ENCODE peak calls at places on chromosomes 6 and 20, in six cellular contexts. Q is IMR-90, D is neuronal stem cell, C is H1, G is H9, S is mesendoderm. I is an unnamed sample.

GRCh38 chr20:24507182-24507853 is 37.9 kb downstream of the SYNDIG1 start:
- DNase-seq in D (no peak), C (no peak), Q (no peak), G (no peak), S (peak), I (no peak)

GRCh38 chr6:38443341-38443740 is 196.4 kb downstream of the BTBD9 start:
- DNase-seq in D (no peak), Q (no peak), S (peak), C (no peak), G (no peak), I (peak)

GRCh38 chr20:53037621-53038020 is 65.5 kb downstream of the TSHZ2 start:
- DNase-seq in C (no peak), S (no peak), G (no peak), Q (no peak), D (no peak), I (no peak)

GRCh38 chr20:47992021-47992467 is 206.8 kb upstream of the SULF2 start:
- DNase-seq in D (no peak), S (peak), C (no peak), Q (no peak), G (peak), I (no peak)

GRCh38 chr6:73234732-73235131 is 9.4 kb upstream of the KHDC1L start:
- DNase-seq in Q (peak), D (no peak), C (no peak), S (no peak), G (no peak), I (peak)

GRCh38 chr6:55449219-55449618 is 122.0 kb downstream of the GFRAL start:
- DNase-seq in C (no peak), G (peak), S (peak), Q (no peak), D (no peak), I (no peak)

GRCh38 chr6:56716229-56716628 is 73.5 kb upstream of the DST start:
- DNase-seq in S (no peak), Q (peak), G (no peak), C (no peak), D (no peak), I (no peak)

GRCh38 chr6:160139420-160139851 is 17.8 kb downstream of the SLC22A1 start:
- DNase-seq in D (no peak), G (no peak), Q (peak), C (no peak), S (peak), I (peak)

GRCh38 chr6:85402922-85403321 is 47.0 kb upstream of the NT5E start:
- DNase-seq in S (no peak), C (no peak), Q (no peak), G (no peak), D (no peak), I (no peak)

GRCh38 chr6:26268659-26269402 is 96.2 kb upstream of the BTN3A2 start:
- DNase-seq in C (no peak), Q (peak), S (peak), G (peak), D (peak), I (peak)

GRCh38 chr20:25278636-25279361 is 30.9 kb downstream of the PYGB start:
- DNase-seq in D (no peak), S (no peak), Q (no peak), G (no peak), C (no peak), I (no peak)

GRCh38 chr6:35391240-35391968 is 49.0 kb downstream of the PPARD start:
- DNase-seq in G (no peak), C (no peak), S (no peak), D (no peak), Q (peak), I (peak)

GRCh38 chr6:18328549-18328922 is 58.6 kb upstream of the RNF144B start:
- DNase-seq in Q (no peak), C (no peak), G (no peak), D (no peak), S (no peak), I (no peak)

GRCh38 chr6:31576897-31577341 is 1.6 kb downstream of the TNF start:
- DNase-seq in D (no peak), C (no peak), G (no peak), S (no peak), Q (no peak), I (no peak)

GRCh38 chr20:16775961-16776360 is 27.8 kb downstream of the OTOR start:
- DNase-seq in C (no peak), Q (no peak), D (no peak), G (no peak), S (no peak), I (no peak)

GRCh38 chr6:37845026-37845911 is 25.7 kb downstream of the ZFAND3 start:
- DNase-seq in D (no peak), G (no peak), C (no peak), S (no peak), Q (no peak), I (no peak)

GRCh38 chr20:11204926-11205768 is 531.3 kb upstream of the JAG1 start:
- DNase-seq in G (peak), C (peak), D (peak), Q (peak), S (peak), I (peak)

GRCh38 chr6:160227769-160228161 is 30.9 kb downstream of the SLC22A2 start:
- DNase-seq in C (no peak), S (peak), G (no peak), Q (no peak), D (no peak), I (no peak)

GRCh38 chr20:36210561-36210960 is 25.7 kb upstream of the AAR2 start:
- DNase-seq in G (no peak), C (no peak), S (no peak), Q (no peak), D (no peak), I (no peak)

GRCh38 chr6:41028618-41029486 is 10.2 kb downstream of the UNC5CL start:
- DNase-seq in D (no peak), G (peak), Q (no peak), S (peak), C (no peak), I (no peak)

GRCh38 chr20:20410678-20411077 is 42.8 kb downstream of the INSM1 start:
- DNase-seq in C (peak), Q (no peak), G (peak), D (peak), S (peak), I (no peak)

GRCh38 chr6:15062311-15063252 is 183.3 kb upstream of the JARID2 start:
- DNase-seq in C (no peak), D (no peak), Q (peak), G (no peak), S (no peak), I (peak)

GRCh38 chr6:161919711-161920110 is 645.9 kb upstream of the AGPAT4 start:
- DNase-seq in D (no peak), G (no peak), S (no peak), C (no peak), Q (no peak), I (no peak)

GRCh38 chr6:28522594-28523557 is 2.8 kb upstream of the GPX5 start:
- DNase-seq in Q (no peak), C (no peak), G (no peak), S (peak), D (no peak), I (no peak)

GRCh38 chr6:134533991-134534390 is 216.1 kb upstream of the SGK1 start:
- DNase-seq in C (no peak), D (no peak), Q (no peak), S (no peak), G (no peak), I (no peak)

GRCh38 chr6:164148789-164149188 is 734.3 kb downstream of the QKI start:
- DNase-seq in G (no peak), Q (no peak), D (no peak), S (no peak), C (no peak), I (no peak)

GRCh38 chr6:39319621-39320369 is 2.7 kb downstream of the KCNK16 start:
- DNase-seq in Q (no peak), D (no peak), S (no peak), C (no peak), G (no peak), I (no peak)

GRCh38 chr20:35192071-35192872 is 20.4 kb downstream of the PROCR start:
- DNase-seq in C (no peak), S (no peak), Q (peak), D (no peak), G (no peak), I (peak)

GRCh38 chr6:39530201-39530759 is 194.9 kb downstream of the KIF6 start:
- DNase-seq in Q (no peak), S (peak), D (no peak), C (no peak), G (no peak), I (peak)

GRCh38 chr6:12137480-12137879 is 125.4 kb downstream of the HIVEP1 start:
- DNase-seq in S (no peak), D (no peak), G (no peak), Q (peak), C (no peak), I (peak)

GRCh38 chr6:41663558-41663957 is 25.3 kb downstream of the MDFI start:
- DNase-seq in S (no peak), G (no peak), D (no peak), C (no peak), Q (no peak), I (no peak)

GRCh38 chr6:47126647-47127339 is 84.7 kb upstream of the ADGRF1 start:
- DNase-seq in Q (no peak), C (no peak), G (no peak), D (no peak), S (peak), I (peak)

GRCh38 chr6:34094474-34095135 is 51.3 kb downstream of the GRM4 start:
- DNase-seq in Q (no peak), S (no peak), D (no peak), C (no peak), G (no peak), I (no peak)

GRCh38 chr6:75863001-75863400 is 114.0 kb downstream of the MYO6 start:
- DNase-seq in S (no peak), D (no peak), Q (no peak), C (no peak), G (no peak), I (no peak)

DNA sequence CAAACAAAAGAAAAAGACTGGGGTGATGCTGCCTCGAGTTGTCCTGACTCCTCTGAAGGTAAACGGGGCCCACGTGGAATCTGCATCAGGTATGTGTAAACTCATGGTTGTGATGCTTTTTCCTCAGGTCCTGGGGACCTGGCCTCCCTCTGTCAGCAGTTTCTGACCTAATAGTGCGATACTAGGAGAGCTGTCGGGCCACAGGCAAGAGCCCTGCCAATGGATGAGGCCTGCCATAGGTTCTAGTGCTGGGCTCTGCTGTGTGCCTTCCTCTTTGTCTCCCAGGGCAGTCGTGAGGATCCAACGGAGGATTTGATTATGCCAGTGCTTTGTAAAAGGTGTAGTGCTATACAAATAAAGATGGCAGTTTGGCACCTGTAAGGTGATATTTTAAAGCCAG is 71.2 kb downstream of the ASXL1 start:
- DNase-seq in C (no peak), G (no peak), S (no peak), D (no peak), Q (no peak), I (no peak)
- H2BK15ac ChIP-seq in C (no peak), G (no peak), S (no peak), D (no peak), Q (no peak), I (no peak)

GRCh38 chr20:59005523-59006166 is 1.4 kb downstream of the CTSZ start:
- DNase-seq in S (no peak), Q (no peak), G (no peak), D (no peak), C (no peak), I (no peak)
- H3K27ac ChIP-seq in S (no peak), Q (no peak), G (no peak), D (no peak), C (no peak), I (no peak)

DNA sequence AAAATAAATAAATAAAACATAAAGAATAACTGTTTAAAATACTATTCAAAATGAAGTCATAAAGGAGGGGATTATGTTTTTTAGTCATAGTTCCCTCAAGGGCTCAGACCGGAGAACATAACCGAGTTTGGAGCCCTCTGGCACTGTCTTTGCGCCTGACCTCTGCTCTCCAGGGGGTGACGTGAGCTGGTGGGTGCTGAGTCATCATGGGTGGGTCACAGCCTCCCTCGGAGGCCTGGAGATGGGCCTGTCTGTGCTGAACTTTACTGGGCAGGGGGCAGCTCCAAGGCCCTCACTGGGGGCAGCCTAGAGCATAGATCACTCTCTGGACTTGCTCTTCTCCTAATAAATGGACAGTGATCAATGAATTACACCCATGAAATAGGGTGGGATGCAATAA is 3.1 kb upstream of the MAVS start:
- DNase-seq in Q (peak), C (no peak), G (no peak), S (no peak), D (no peak), I (peak)
- H2BK15ac ChIP-seq in Q (peak), C (no peak), G (no peak), S (no peak), D (no peak), I (no peak)

GRCh38 chr20:4664691-4665360 is 56.9 kb upstream of the PRND start:
- DNase-seq in G (no peak), D (no peak), C (no peak), S (no peak), Q (no peak), I (no peak)

GRCh38 chr20:4665591-4665990 is 56.1 kb upstream of the PRND start:
- DNase-seq in S (no peak), C (no peak), Q (no peak), G (no peak), D (no peak), I (no peak)

GRCh38 chr20:4666001-4666470 is 55.7 kb upstream of the PRND start:
- DNase-seq in G (no peak), S (no peak), Q (peak), C (no peak), D (no peak), I (peak)

GRCh38 chr20:4667836-4668235 is 53.9 kb upstream of the PRND start:
- DNase-seq in C (no peak), S (no peak), D (no peak), G (no peak), Q (no peak), I (no peak)

GRCh38 chr20:4667371-4667773 is 54.3 kb upstream of the PRND start:
- DNase-seq in D (no peak), S (no peak), Q (no peak), G (no peak), C (no peak), I (no peak)
- H3K27ac ChIP-seq in D (no peak), S (no peak), Q (no peak), G (no peak), C (no peak), I (no peak)

DNA sequence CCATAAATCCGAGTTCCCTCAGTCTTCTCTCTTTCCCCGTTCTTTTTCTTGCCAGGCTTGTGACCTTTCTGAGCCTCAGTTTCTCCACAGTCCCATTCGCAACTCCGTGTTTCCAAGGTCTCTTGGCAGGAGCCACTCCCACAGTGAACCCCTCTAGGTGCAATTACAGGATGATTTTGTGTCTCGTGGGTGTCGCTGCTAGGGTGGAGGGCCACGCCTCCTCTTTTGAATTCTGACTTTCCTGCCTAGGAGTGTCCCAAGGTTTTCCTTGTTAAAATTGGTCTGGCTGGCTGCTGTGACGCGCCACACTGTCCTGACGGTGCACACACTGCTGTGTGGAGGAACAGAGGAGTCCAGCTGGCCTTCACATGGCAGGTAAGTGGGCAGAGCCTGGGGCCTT is at the start of gene TGM6:
- DNase-seq in D (no peak), S (no peak), Q (no peak), G (no peak), C (no peak), I (no peak)
- H2BK15ac ChIP-seq in D (no peak), S (no peak), Q (no peak), G (no peak), C (no peak), I (no peak)

GRCh38 chr20:62486431-62486954 is 10.7 kb upstream of the GATA5 start:
- DNase-seq in G (no peak), Q (no peak), C (no peak), S (no peak), D (no peak), I (no peak)

GRCh38 chr20:62484478-62484877 is 8.7 kb upstream of the GATA5 start:
- DNase-seq in Q (no peak), G (no peak), C (no peak), S (no peak), D (no peak), I (no peak)

GRCh38 chr20:62485701-62486089 is 9.9 kb upstream of the GATA5 start:
- DNase-seq in C (no peak), D (no peak), S (no peak), G (no peak), Q (no peak), I (no peak)

GRCh38 chr20:62483613-62484468 is 8.0 kb upstream of the GATA5 start:
- DNase-seq in Q (no peak), C (no peak), G (no peak), S (no peak), D (no peak), I (no peak)

GRCh38 chr20:62485062-62485700 is 9.4 kb upstream of the GATA5 start:
- DNase-seq in S (peak), C (no peak), D (no peak), Q (peak), G (no peak), I (peak)
- H3K27ac ChIP-seq in S (no peak), C (no peak), D (no peak), Q (no peak), G (no peak), I (no peak)